ENCODE peak calls at places on chromosomes 4 and X, in seven cellular contexts. D is NCI-H1417, R is H7, Q is suprapubic skin, S is NCI-H1048, F is NCI-H1092 treated with DMSO at 0.1 percent for 48 hours, M is KG1. I is an unnamed sample.

GRCh38 chr4:148287111-148287510 is 155.1 kb downstream of the NR3C2 start:
- DNase-seq in S (no peak), M (no peak), F (no peak), D (no peak), Q (no peak), R (no peak), I (no peak)

GRCh38 chr4:176339936-176340761 is 20.4 kb downstream of the SPCS3 start:
- DNase-seq in Q (no peak), S (no peak), D (peak), F (no peak), R (no peak), M (no peak), I (no peak)

GRCh38 chr4:9384126-9384525 is 21.2 kb downstream of the USP17L30 start:
- DNase-seq in M (no peak), D (no peak), F (no peak), R (no peak), S (no peak), Q (no peak), I (no peak)

GRCh38 chrX:47854474-47854873 is 17.8 kb downstream of the ZNF81 start:
- DNase-seq in M (no peak), F (peak), S (no peak), Q (no peak), R (no peak), D (peak), I (no peak)

GRCh38 chr4:104344342-104344980 is 150.2 kb downstream of the CXXC4 start:
- DNase-seq in D (no peak), F (no peak), S (no peak), R (no peak), M (no peak), Q (no peak), I (no peak)

GRCh38 chrX:19017271-19017670 is 33.4 kb upstream of the PHKA2 start:
- DNase-seq in Q (no peak), S (no peak), M (no peak), R (peak), D (peak), F (peak), I (no peak)

GRCh38 chrX:71616672-71617529 is 1.4 kb downstream of the CXCR3 start:
- DNase-seq in F (no peak), R (peak), D (no peak), S (no peak), M (no peak), Q (no peak), I (peak)

GRCh38 chr4:108861339-108861738 is 98.5 kb upstream of the ETNPPL start:
- DNase-seq in Q (no peak), R (peak), D (no peak), S (no peak), F (no peak), M (no peak), I (no peak)

GRCh38 chr4:146972036-146972435 is 26.4 kb upstream of the TTC29 start:
- DNase-seq in R (no peak), F (no peak), M (no peak), Q (no peak), S (no peak), D (no peak), I (no peak)

GRCh38 chr4:16908377-16909021 is 10.1 kb upstream of the LDB2 start:
- DNase-seq in S (no peak), R (peak), M (no peak), Q (no peak), F (no peak), D (no peak), I (no peak)

GRCh38 chr4:23036921-23037495 is 344.3 kb downstream of the GBA3 start:
- DNase-seq in F (no peak), Q (no peak), S (no peak), D (no peak), R (no peak), M (no peak), I (no peak)

GRCh38 chr4:149885896-149886295 is 70.3 kb upstream of the IQCM start:
- DNase-seq in R (no peak), D (no peak), M (no peak), S (no peak), F (no peak), Q (no peak), I (no peak)

I was measured in cardiac septum.